ENCODE peak calls at places on chromosomes 12 and 14, in four cellular contexts. P is K562, W is GM12878, U is HepG2. O is an unnamed sample.

GRCh38 chr12:29781176-29781575 is 2.6 kb downstream of the TMTC1 start:
- DNase-seq in P (no peak), U (no peak), W (no peak), O (no peak)

GRCh38 chr14:100223332-100224171 is 15.4 kb upstream of the YY1 start:
- DNase-seq in P (no peak), U (peak; percentile 84), W (no peak), O (no peak)

GRCh38 chr12:52369220-52369619 is 1.9 kb upstream of the KRT85 start:
- DNase-seq in U (no peak), P (no peak), W (no peak), O (no peak)

GRCh38 chr14:100271247-100271939 is 32.4 kb downstream of the YY1 start:
- DNase-seq in W (no peak), P (no peak), U (peak; percentile 66), O (no peak)

GRCh38 chr12:50981319-50982239 is 29.2 kb downstream of the HIGD1C start:
- DNase-seq in P (peak; percentile 13), W (no peak), U (peak; percentile 57), O (no peak)

GRCh38 chr14:87491816-87492215 is 501.2 kb downstream of the GALC start:
- DNase-seq in U (no peak), P (no peak), W (no peak), O (no peak)

GRCh38 chr12:83075471-83075870 is 388.8 kb downstream of the TMTC2 start:
- DNase-seq in U (no peak), W (no peak), P (no peak), O (no peak)

GRCh38 chr12:19837543-19837942 is 398.3 kb downstream of the AEBP2 start:
- DNase-seq in U (no peak), W (no peak), P (no peak), O (no peak)

GRCh38 chr12:65100140-65100539 is 21.0 kb downstream of the WIF1 start:
- DNase-seq in W (no peak), U (peak; percentile 10), P (no peak), O (no peak)

GRCh38 chr14:104290756-104291122 is 152.4 kb downstream of the KIF26A start:
- DNase-seq in P (no peak), U (no peak), W (no peak), O (no peak)

GRCh38 chr14:68951051-68951797 is 27.9 kb downstream of the ACTN1 start:
- DNase-seq in U (no peak), W (no peak), P (no peak), O (peak; percentile 80)

GRCh38 chr14:24880689-24881088 is 169.3 kb downstream of the STXBP6 start:
- DNase-seq in U (no peak), P (no peak), W (no peak), O (no peak)

GRCh38 chr14:61332658-61333029 is 11.3 kb downstream of the PRKCH start:
- DNase-seq in U (peak; percentile 27), W (no peak), P (no peak), O (no peak)

GRCh38 chr12:107467716-107468115 is 217.9 kb upstream of the PWP1 start:
- DNase-seq in P (no peak), U (no peak), W (no peak), O (no peak)

GRCh38 chr14:68685419-68686211 is 107.3 kb downstream of the ZFP36L1 start:
- DNase-seq in P (no peak), W (peak; percentile 89), U (peak; percentile 60), O (no peak)

GRCh38 chr12:114316076-114316475 is 89.9 kb downstream of the TBX5 start:
- DNase-seq in P (no peak), W (no peak), U (no peak), O (peak; percentile 24)

DNA sequence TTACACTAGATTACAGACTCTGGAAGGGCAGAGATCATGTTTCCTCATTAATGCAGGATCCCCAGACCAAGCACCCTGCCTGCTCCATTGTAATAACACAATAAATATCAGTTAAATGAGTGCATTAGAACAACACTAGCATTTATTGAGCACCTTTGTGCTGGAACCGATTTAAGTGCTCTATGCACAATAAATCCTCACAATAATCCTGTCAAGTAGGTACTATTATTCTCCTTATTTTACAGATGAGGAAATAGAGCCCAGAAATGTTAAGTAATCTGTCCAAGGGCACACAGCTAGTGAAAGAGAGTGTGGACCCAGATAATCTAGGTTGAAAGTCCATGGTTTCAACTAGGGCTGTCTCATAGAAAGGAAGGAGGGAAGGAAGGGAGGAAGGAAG is 69.8 kb downstream of the MAP1LC3B2 start:
- DNase-seq in W (no peak), U (no peak), P (no peak), O (no peak)
- TF ChIP-seq BHLHE40 in W (no peak), U (no peak), P (no peak), O (no peak)

GRCh38 chr12:132460571-132460970 is 29.4 kb upstream of the FBRSL1 start:
- DNase-seq in P (peak; percentile 62), U (peak; percentile 40), W (no peak), O (peak; percentile 58)
- TF ChIP-seq MYC in P (no peak), U (peak; percentile 16), W (no peak), O (no peak)

GRCh38 chr12:80129895-80130535 is 30.7 kb downstream of the OTOGL start:
- DNase-seq in P (no peak), W (no peak), U (no peak), O (no peak)
- TF ChIP-seq BHLHE40 in P (no peak), W (no peak), U (no peak), O (no peak)

GRCh38 chr12:5220835-5221234 is 177.2 kb downstream of the KCNA5 start:
- DNase-seq in P (no peak), W (no peak), U (no peak), O (no peak)
- TF ChIP-seq MYC in P (no peak), W (no peak), U (no peak), O (no peak)

DNA sequence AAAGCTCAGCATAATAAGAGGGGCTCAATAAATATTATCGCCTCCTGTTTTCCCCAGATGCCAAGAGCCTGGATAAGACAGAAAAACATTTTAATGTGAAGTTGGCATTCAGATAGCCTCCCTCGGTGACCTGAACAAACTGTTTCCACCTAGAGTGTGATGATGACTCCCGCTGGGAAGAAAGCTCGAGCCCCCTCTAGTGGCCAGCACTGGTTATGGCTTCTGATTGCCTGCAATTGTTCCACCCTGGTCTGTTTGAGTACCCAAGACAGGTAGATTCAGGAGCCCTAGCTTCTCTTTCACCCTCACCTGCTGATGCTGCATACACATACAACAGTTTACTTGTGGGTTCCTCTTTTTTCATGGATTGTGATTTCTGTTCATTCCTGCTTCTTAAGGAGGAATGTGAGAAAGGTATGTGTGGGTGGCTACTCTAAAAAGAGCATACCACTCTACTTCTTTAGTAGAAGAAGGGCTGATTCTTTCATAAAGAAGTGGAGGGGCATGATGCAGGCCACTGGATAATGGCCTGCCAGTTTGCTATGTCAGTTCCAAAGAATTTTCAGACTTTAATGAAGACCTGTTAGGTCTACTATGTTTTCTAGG is 6.4 kb downstream of the ERG28 start:
- DNase-seq in U (peak; percentile 60), W (peak; percentile 38), P (peak; percentile 68), O (peak; percentile 66)
- TF ChIP-seq BHLHE40 in U (no peak), W (no peak), P (no peak), O (no peak)